ENCODE peak calls at places on chromosomes 11 and 22, in ten cellular contexts. B is ovary; H is IMR-90; O is CD8-positive, alpha-beta T cell; D is keratinocyte; M is tibial nerve; C is CD8-positive, alpha-beta memory T cell; F is small intestine; N is trophoblast cell; E is body of pancreas. K is an unnamed sample.

GRCh38 chr11:57983211-57983610 is 40.5 kb upstream of the OR9Q1 start:
- DNase-seq in B (no peak), H (no peak), O (no peak), D (no peak), M (no peak), C (no peak), F (no peak), N (no peak), E (no peak), K (no peak)

GRCh38 chr22:30920407-30920806 is 48.2 kb downstream of the MORC2 start:
- DNase-seq in B (peak; percentile 89), H (peak; percentile 59), O (peak; percentile 85), D (no peak), M (peak; percentile 79), C (peak; percentile 80), F (peak; percentile 67), N (peak; percentile 75), E (peak; percentile 84), K (peak; percentile 55)

GRCh38 chr11:75557649-75558494 is 4.2 kb upstream of the SERPINH1 start:
- DNase-seq in B (peak; percentile 81), H (peak; percentile 95), O (no peak), D (no peak), M (no peak), C (no peak), F (no peak), N (no peak), E (no peak), K (no peak)

GRCh38 chr11:77201370-77201769 is 73.3 kb downstream of the MYO7A start:
- DNase-seq in B (peak; percentile 18), H (no peak), O (no peak), D (no peak), M (no peak), C (no peak), F (no peak), N (no peak), E (no peak), K (no peak)

GRCh38 chr11:3123761-3124733 is 41.1 kb downstream of the OSBPL5 start:
- DNase-seq in B (peak; percentile 80), H (peak; percentile 97), O (no peak), D (peak; percentile 86), M (peak; percentile 85), C (no peak), F (peak; percentile 9), N (no peak), E (peak; percentile 59), K (no peak)

GRCh38 chr11:92492372-92492771 is 267.8 kb downstream of the FAT3 start:
- DNase-seq in B (no peak), H (no peak), O (no peak), D (no peak), M (no peak), C (no peak), F (no peak), N (no peak), E (no peak), K (no peak)

GRCh38 chr11:114621950-114622809 is 26.6 kb upstream of the NXPE4 start:
- DNase-seq in B (no peak), H (no peak), O (no peak), D (no peak), M (no peak), C (no peak), F (no peak), N (no peak), E (no peak), K (no peak)

GRCh38 chr11:27040302-27041115 is at the start of gene BBOX1:
- DNase-seq in B (no peak), H (no peak), O (no peak), D (peak; percentile 17), M (no peak), C (no peak), F (no peak), N (peak; percentile 41), E (peak; percentile 24), K (no peak)

GRCh38 chr11:67645521-67646457 is 4.7 kb downstream of the ACY3 start:
- DNase-seq in B (no peak), H (no peak), O (no peak), D (no peak), M (no peak), C (no peak), F (no peak), N (no peak), E (peak; percentile 84), K (no peak)

GRCh38 chr11:66322732-66323427 is 6.0 kb upstream of the CD248 start:
- DNase-seq in B (no peak), H (no peak), O (no peak), D (no peak), M (peak; percentile 45), C (no peak), F (no peak), N (no peak), E (no peak), K (no peak)

GRCh38 chr22:23117890-23118646 is 23.7 kb downstream of the RSPH14 start:
- DNase-seq in B (no peak), H (no peak), O (no peak), D (no peak), M (no peak), C (no peak), F (no peak), N (no peak), E (no peak), K (no peak)

GRCh38 chr22:39234867-39235687 is 9.7 kb downstream of the PDGFB start:
- DNase-seq in B (no peak), H (no peak), O (no peak), D (peak; percentile 85), M (no peak), C (no peak), F (peak; percentile 79), N (no peak), E (peak; percentile 81), K (no peak)

GRCh38 chr22:19851291-19852176 is 3.1 kb downstream of the GNB1L start:
- DNase-seq in B (peak; percentile 32), H (no peak), O (no peak), D (no peak), M (no peak), C (no peak), F (no peak), N (no peak), E (no peak), K (no peak)

GRCh38 chr11:45560935-45561330 is 104.5 kb downstream of the CHST1 start:
- DNase-seq in B (no peak), H (no peak), O (no peak), D (no peak), M (no peak), C (no peak), F (no peak), N (no peak), E (no peak), K (no peak)

DNA sequence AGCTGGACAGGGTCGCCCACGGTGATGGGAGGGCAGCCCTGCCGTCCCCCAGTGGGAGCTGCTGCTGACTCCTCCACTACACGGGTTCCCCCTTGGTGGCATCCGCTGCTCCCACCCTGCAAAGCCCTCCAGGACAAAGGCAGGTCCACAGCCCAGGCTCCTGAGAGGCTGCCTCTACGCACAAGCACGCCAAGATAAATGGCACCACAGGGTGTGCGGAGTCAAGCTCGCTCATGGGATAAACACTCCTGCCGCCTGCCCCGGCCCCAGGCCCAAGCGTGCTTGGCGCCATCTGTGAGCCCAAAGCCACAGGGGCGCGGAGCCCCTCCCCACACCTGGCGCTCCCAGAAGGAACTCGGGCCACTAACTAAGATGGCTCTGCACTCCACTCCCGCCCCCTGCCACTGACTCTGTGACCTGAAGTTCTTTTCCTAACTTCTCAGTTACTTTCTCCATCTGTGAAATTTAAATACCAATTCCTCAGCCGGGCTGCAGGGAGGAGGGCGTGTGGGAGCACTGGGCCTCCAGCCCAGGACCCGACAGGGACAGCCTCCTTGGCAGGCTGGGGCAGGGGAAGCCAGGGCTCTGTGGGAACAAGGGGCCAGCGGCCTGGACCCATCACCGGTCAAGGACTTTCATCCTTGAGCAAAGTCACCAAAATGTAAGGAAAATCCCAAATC is 14.9 kb downstream of the EHD1 start:
- DNase-seq in B (peak; percentile 78), H (no peak), O (no peak), D (no peak), M (no peak), C (no peak), F (no peak), N (no peak), E (no peak), K (no peak)
- H3K4me3 ChIP-seq in B (no peak overlapping the region), H (no peak overlapping the region), O (peak overlapping the region; percentile 36), D (no peak overlapping the region), M (no peak overlapping the region), C (peak overlapping the region; percentile 66), F (no peak overlapping the region), N (no peak overlapping the region), E (no peak overlapping the region), K (peak overlapping the region; percentile 39)

DNA sequence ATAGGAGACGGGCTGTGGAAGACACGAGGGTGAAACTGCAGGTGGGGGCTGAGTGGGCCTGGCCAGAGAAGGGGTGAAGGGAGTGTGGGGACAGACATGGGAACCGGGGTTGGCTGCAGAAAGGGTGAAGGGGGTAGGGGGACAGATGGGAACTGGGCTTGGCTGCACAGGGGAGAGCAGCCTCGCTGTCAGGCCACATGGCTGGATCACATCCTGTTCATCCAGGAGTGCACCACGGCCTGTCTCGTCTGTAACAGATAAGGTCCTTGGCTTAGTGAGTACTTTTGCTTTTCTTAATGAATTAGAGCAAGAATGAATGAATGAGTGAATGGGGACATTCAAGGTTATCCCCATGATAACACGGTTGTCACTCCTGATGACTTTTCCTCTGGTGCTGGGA is 13.5 kb downstream of the FBLN1 start:
- DNase-seq in B (no peak), H (no peak), O (no peak), D (no peak), M (no peak), C (no peak), F (no peak), N (peak; percentile 57), E (no peak), K (no peak)
- H3K4me1 ChIP-seq in B (peaks cover 21% of the 10 kb centered on the region), H (peaks cover 33% of the 10 kb centered on the region), O (no peaks in the 10 kb centered on the region), D (no peaks in the 10 kb centered on the region), M (peaks cover 57% of the 10 kb centered on the region), C (no peaks in the 10 kb centered on the region), F (no peaks in the 10 kb centered on the region), N (peaks cover 56% of the 10 kb centered on the region), E (peaks cover 20% of the 10 kb centered on the region), K (no peaks in the 10 kb centered on the region)

DNA sequence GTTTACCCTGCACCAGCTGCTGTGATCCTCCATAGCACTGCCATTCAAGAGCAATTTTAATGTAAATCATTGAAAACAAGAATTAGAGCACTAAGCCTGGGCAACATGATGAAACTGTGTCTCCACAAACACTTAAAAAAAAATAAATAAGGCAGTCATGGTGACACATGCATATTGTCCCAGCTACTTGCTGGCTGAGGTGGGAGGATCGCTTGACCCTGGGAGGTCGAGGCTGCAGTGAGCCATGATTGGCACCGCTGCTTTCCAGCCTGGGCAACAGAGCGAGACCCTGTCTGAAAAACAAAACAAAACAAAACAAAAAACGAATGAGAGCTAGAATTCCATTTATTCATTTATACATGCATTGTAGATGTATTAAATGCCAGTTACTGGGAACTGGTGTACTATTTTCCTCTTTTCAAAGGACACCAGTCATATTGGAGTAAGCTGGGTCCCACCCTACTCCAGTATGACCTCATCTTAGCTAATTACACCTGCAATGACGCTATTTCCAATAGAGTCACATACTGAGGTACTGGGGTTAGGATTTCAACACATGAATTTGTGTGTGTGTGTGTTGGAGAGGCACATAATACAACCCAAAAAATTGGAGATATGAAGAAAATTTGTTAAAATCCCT is 101.9 kb downstream of the MICAL2 start:
- DNase-seq in B (no peak), H (no peak), O (no peak), D (no peak), M (no peak), C (no peak), F (no peak), N (no peak), E (no peak), K (no peak)
- H3K27ac ChIP-seq in B (no peak overlapping the region), H (peak overlapping the region; percentile 22), O (no peak overlapping the region), D (no peak overlapping the region), M (no peak overlapping the region), C (no peak overlapping the region), F (no peak overlapping the region), N (no peak overlapping the region), E (no peak overlapping the region), K (no peak overlapping the region)

GRCh38 chr22:50061141-50061823 is 3.2 kb upstream of the TTLL8 start:
- DNase-seq in B (no peak), H (no peak), O (no peak), D (no peak), M (no peak), C (no peak), F (no peak), N (no peak), E (no peak), K (no peak)
- H3K4me3 ChIP-seq in B (no peak overlapping the region), H (no peak overlapping the region), O (no peak overlapping the region), D (no peak overlapping the region), M (no peak overlapping the region), C (no peak overlapping the region), F (no peak overlapping the region), N (no peak overlapping the region), E (no peak overlapping the region), K (no peak overlapping the region)

K was measured in effector memory CD4-positive, alpha-beta T cell.